ENCODE peak calls at places on chromosomes 2 and 18, in eight cellular contexts. T is upper lobe of right lung, L is ovary, Z is neural progenitor cell, V is fibroblast of lung, B is H1, M is SK-N-SH, O is OCI-LY7. S is an unnamed sample.

GRCh38 chr2:184346338-184346862 is 251.9 kb upstream of the ZNF804A start:
- DNase-seq in T (no peak), L (no peak), Z (no peak), V (no peak), B (no peak), M (no peak), O (no peak), S (no peak)

GRCh38 chr2:13682878-13683277 is 949.6 kb upstream of the LRATD1 start:
- DNase-seq in T (no peak), L (no peak), Z (no peak), V (peak; percentile 84), B (no peak), M (no peak), O (no peak), S (peak; percentile 68)

GRCh38 chr2:230678451-230678850 is 34.2 kb upstream of the CAB39 start:
- DNase-seq in T (no peak), L (no peak), Z (no peak), V (no peak), B (no peak), M (no peak), O (no peak), S (no peak)

GRCh38 chr2:84862006-84862405 is 18.9 kb downstream of the TRABD2A start:
- DNase-seq in T (no peak), L (no peak), Z (no peak), V (no peak), B (no peak), M (no peak), O (no peak), S (no peak)

GRCh38 chr2:118784860-118785259 is 62.6 kb downstream of the EN1 start:
- DNase-seq in T (no peak), L (no peak), Z (no peak), V (no peak), B (no peak), M (no peak), O (no peak), S (peak; percentile 31)

GRCh38 chr2:138997346-138997745 is 217.2 kb upstream of the NXPH2 start:
- DNase-seq in T (no peak), L (no peak), Z (no peak), V (no peak), B (no peak), M (no peak), O (no peak), S (no peak)

GRCh38 chr2:191297031-191297430 is 51.8 kb downstream of the MYO1B start:
- DNase-seq in T (no peak), L (no peak), Z (no peak), V (no peak), B (no peak), M (no peak), O (no peak), S (no peak)

GRCh38 chr2:202278944-202279343 is 13.4 kb downstream of the NOP58 start:
- DNase-seq in T (no peak), L (no peak), Z (peak; percentile 32), V (peak; percentile 85), B (no peak), M (peak; percentile 53), O (peak; percentile 22), S (no peak)

GRCh38 chr2:241359481-241360045 is 3.5 kb downstream of the FARP2 start:
- DNase-seq in T (no peak), L (no peak), Z (no peak), V (no peak), B (no peak), M (no peak), O (no peak), S (no peak)

GRCh38 chr18:59547691-59548182 is 149.5 kb downstream of the CCBE1 start:
- DNase-seq in T (no peak), L (no peak), Z (peak; percentile 24), V (peak; percentile 90), B (no peak), M (no peak), O (no peak), S (peak; percentile 35)

GRCh38 chr2:157440404-157441071 is 3.4 kb downstream of the CYTIP start:
- DNase-seq in T (no peak), L (no peak), Z (no peak), V (no peak), B (no peak), M (no peak), O (no peak), S (no peak)

GRCh38 chr2:157441072-157441454 is 2.8 kb downstream of the CYTIP start:
- DNase-seq in T (no peak), L (no peak), Z (no peak), V (peak; percentile 12), B (no peak), M (no peak), O (peak; percentile 66), S (no peak)

GRCh38 chr2:157442636-157443035 is 1.3 kb downstream of the CYTIP start:
- DNase-seq in T (no peak), L (no peak), Z (no peak), V (no peak), B (no peak), M (no peak), O (peak; percentile 33), S (no peak)

GRCh38 chr2:157443090-157443489 is 799 bp downstream of the CYTIP start:
- DNase-seq in T (no peak), L (no peak), Z (no peak), V (no peak), B (no peak), M (no peak), O (peak; percentile 51), S (no peak)

DNA sequence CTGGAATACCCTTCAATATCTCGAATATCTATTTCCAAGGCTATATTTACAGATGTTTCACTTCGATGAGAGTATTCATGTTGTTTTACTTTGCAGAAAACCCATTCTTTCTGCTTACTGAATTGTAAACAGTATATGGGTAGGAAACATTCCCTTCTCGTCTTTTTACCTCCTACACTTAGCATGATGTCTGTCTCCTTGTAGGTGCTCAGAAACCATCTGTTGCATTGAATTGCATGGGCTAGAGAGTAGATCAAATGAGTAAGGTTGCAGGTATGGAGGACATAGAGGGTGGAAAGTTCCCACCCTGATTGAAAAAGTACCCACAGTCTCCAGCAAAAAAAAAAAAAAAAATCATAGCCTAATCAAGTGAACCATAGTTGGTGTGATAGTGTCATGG is 1.8 kb downstream of the CYTIP start:
- DNase-seq in T (no peak), L (no peak), Z (no peak), V (no peak), B (no peak), M (no peak), O (peak; percentile 47), S (no peak)
- TF ChIP-seq CTCF in T (no peak), L (no peak), Z (no peak), V (no peak), B (no peak), M (no peak), O (no peak), S (no peak)

DNA sequence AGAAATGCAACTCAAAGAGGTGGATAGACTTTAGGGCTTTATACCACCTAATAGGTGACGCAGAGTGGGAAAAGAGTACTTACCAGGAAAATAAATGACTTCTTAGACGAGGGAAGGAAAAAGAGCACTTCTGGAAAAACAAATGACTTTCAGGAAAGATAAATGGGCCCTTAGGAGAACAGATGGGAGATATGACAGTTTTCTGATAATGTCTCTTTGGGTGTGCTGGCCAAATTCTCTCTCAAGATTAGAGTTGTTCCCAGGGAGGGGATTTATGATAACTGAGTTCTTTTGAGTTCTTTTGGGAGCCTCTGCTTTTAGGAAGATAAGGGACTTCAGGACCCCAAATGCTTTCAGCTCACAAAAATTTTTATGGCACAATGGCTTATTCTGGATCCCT is 104.2 kb upstream of the MSH2 start:
- DNase-seq in T (no peak), L (no peak), Z (no peak), V (no peak), B (no peak), M (no peak), O (no peak), S (no peak)
- H3K4me1 ChIP-seq in T (peaks cover 8% of the 10 kb centered on the region), L (peaks cover 3% of the 10 kb centered on the region), Z (peaks cover 26% of the 10 kb centered on the region), V (no peaks in the 10 kb centered on the region), B (no peaks in the 10 kb centered on the region), M (peaks cover 3% of the 10 kb centered on the region), O (peaks cover 14% of the 10 kb centered on the region), S (peaks cover 8% of the 10 kb centered on the region)

GRCh38 chr2:112876257-112876970 is 34.6 kb upstream of the IL37 start:
- DNase-seq in T (no peak), L (no peak), Z (no peak), V (no peak), B (no peak), M (no peak), O (no peak), S (no peak)
- H3K27ac ChIP-seq in T (no peak overlapping the region), L (no peak overlapping the region), Z (no peak overlapping the region), V (no peak overlapping the region), B (no peak overlapping the region), M (no peak overlapping the region), O (no peak overlapping the region), S (no peak overlapping the region)

GRCh38 chr2:150097402-150097801 is 390.1 kb downstream of the RND3 start:
- DNase-seq in T (no peak), L (no peak), Z (no peak), V (no peak), B (no peak), M (no peak), O (no peak), S (no peak)

GRCh38 chr2:150095361-150095760 is 392.1 kb downstream of the RND3 start:
- DNase-seq in T (no peak), L (no peak), Z (no peak), V (peak; percentile 50), B (no peak), M (no peak), O (no peak), S (no peak)

GRCh38 chr2:150099805-150100204 is 387.7 kb downstream of the RND3 start:
- DNase-seq in T (no peak), L (no peak), Z (no peak), V (no peak), B (no peak), M (no peak), O (no peak), S (no peak)

GRCh38 chr2:150100311-150100710 is 387.2 kb downstream of the RND3 start:
- DNase-seq in T (no peak), L (no peak), Z (peak; percentile 50), V (no peak), B (no peak), M (no peak), O (no peak), S (no peak)

DNA sequence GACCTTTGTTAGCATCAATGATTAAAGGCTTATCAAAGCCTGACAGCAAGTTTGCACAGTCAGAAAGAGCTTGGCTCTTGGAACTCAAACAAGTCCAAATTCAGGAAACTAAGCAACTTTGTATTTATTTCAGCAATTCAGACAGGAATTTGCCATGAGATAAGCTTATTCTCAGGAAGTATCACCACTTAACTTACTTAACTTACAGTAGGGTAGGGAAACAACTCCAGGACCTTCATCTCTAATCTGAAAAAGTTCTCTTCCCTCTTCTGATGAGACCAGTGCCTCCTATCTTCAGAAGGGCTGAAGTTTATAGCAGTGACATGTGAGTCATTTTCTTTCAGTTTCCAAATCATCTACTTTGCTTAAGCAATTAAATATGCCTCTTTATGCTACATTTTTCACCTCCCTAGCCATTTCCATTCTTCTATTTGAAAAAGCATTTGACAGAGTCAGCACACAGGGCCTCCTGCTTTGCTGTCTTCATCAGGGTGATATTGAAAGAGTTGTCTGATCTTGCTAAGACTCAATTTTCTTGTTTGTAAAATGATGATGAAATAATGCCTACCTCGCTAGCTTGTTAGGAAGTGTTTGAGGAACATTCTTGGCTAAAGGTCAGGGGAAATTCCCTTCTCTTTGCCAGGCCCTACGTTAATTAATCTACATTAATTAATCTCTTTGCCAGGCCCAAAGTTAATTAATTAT is 389.4 kb downstream of the RND3 start:
- DNase-seq in T (no peak), L (no peak), Z (no peak), V (peak; percentile 42), B (no peak), M (no peak), O (no peak), S (no peak)
- TF ChIP-seq CTCF in T (peak; percentile 21), L (no peak), Z (no peak), V (peak; percentile 42), B (no peak), M (peak; percentile 24), O (no peak), S (no peak)